ENCODE peak calls at places on chromosomes 16 and 17, in five cellular contexts. One of them, this sample, is unnamed. For H3K4me1 and H3K27me3, the result is how much of the 10 kb centered on the place peaks cover.

GRCh38 chr16:19168173-19169080 is at the start of gene SYT17:
- DNase-seq in HCT116: no peak
- DNase-seq in tibial artery: no peak
- DNase-seq in cardiac muscle cell: no peak
- DNase-seq in small intestine: peak
- DNase-seq in this sample: no peak

GRCh38 chr17:17108681-17109049 is 66.4 kb downstream of the MPRIP start:
- DNase-seq in tibial artery: peak
- DNase-seq in small intestine: peak
- DNase-seq in HCT116: no peak
- DNase-seq in cardiac muscle cell: no peak
- DNase-seq in this sample: no peak

GRCh38 chr16:48366165-48367093 is 18.8 kb downstream of the SIAH1 start:
- DNase-seq in tibial artery: peak
- DNase-seq in small intestine: peak
- DNase-seq in cardiac muscle cell: peak
- DNase-seq in HCT116: peak
- DNase-seq in this sample: peak

GRCh38 chr16:11359370-11359769 is 14.1 kb downstream of the RMI2 start:
- DNase-seq in cardiac muscle cell: no peak
- DNase-seq in tibial artery: no peak
- DNase-seq in HCT116: peak
- DNase-seq in small intestine: no peak
- DNase-seq in this sample: no peak

GRCh38 chr17:2777242-2777867 is 18.9 kb upstream of the RAP1GAP2 start:
- DNase-seq in tibial artery: no peak
- DNase-seq in small intestine: no peak
- DNase-seq in HCT116: no peak
- DNase-seq in cardiac muscle cell: no peak
- DNase-seq in this sample: no peak

GRCh38 chr16:81279375-81279774 is 35.4 kb upstream of the GAN start:
- DNase-seq in HCT116: no peak
- DNase-seq in tibial artery: no peak
- DNase-seq in cardiac muscle cell: peak
- DNase-seq in small intestine: no peak
- DNase-seq in this sample: no peak

GRCh38 chr16:10497132-10498088 is 83.0 kb downstream of the EMP2 start:
- DNase-seq in tibial artery: no peak
- DNase-seq in cardiac muscle cell: no peak
- DNase-seq in HCT116: no peak
- DNase-seq in small intestine: no peak
- DNase-seq in this sample: no peak

GRCh38 chr16:83926726-83927397 is 26.2 kb upstream of the OSGIN1 start:
- DNase-seq in HCT116: peak
- DNase-seq in tibial artery: peak
- DNase-seq in small intestine: peak
- DNase-seq in cardiac muscle cell: peak
- DNase-seq in this sample: peak

GRCh38 chr16:87924937-87925670 is 11.2 kb downstream of the CA5A start:
- DNase-seq in tibial artery: no peak
- DNase-seq in small intestine: no peak
- DNase-seq in HCT116: no peak
- DNase-seq in cardiac muscle cell: no peak
- DNase-seq in this sample: no peak

GRCh38 chr17:47785538-47786123 is 36.0 kb downstream of the OSBPL7 start:
- DNase-seq in small intestine: no peak
- DNase-seq in HCT116: no peak
- DNase-seq in tibial artery: no peak
- DNase-seq in cardiac muscle cell: peak
- DNase-seq in this sample: no peak

GRCh38 chr17:4001048-4001590 is 36.9 kb upstream of the ATP2A3 start:
- DNase-seq in tibial artery: no peak
- DNase-seq in cardiac muscle cell: peak
- DNase-seq in small intestine: no peak
- DNase-seq in HCT116: no peak
- DNase-seq in this sample: no peak

GRCh38 chr17:42072323-42073187 is 22.2 kb upstream of the C17orf113 start:
- DNase-seq in cardiac muscle cell: no peak
- DNase-seq in HCT116: no peak
- DNase-seq in tibial artery: no peak
- DNase-seq in small intestine: no peak
- DNase-seq in this sample: no peak

GRCh38 chr16:30697264-30698138 is 1.5 kb upstream of the SRCAP start:
- DNase-seq in small intestine: no peak
- DNase-seq in tibial artery: no peak
- DNase-seq in cardiac muscle cell: no peak
- DNase-seq in HCT116: no peak
- DNase-seq in this sample: no peak

GRCh38 chr16:85522842-85523601 is 90.1 kb upstream of the GSE1 start:
- DNase-seq in cardiac muscle cell: peak
- DNase-seq in HCT116: no peak
- DNase-seq in tibial artery: peak
- DNase-seq in small intestine: peak
- DNase-seq in this sample: no peak

GRCh38 chr16:89921699-89922476 is 1.3 kb upstream of the TUBB3 start:
- DNase-seq in small intestine: no peak
- DNase-seq in cardiac muscle cell: peak
- DNase-seq in tibial artery: peak
- DNase-seq in HCT116: peak
- DNase-seq in this sample: no peak

GRCh38 chr16:24626251-24626650 is 86.9 kb downstream of the RBBP6 start:
- DNase-seq in tibial artery: no peak
- DNase-seq in HCT116: no peak
- DNase-seq in cardiac muscle cell: peak
- DNase-seq in small intestine: no peak
- DNase-seq in this sample: no peak

GRCh38 chr17:65931246-65932149 is 260.4 kb downstream of the CEP112 start:
- DNase-seq in HCT116: no peak
- DNase-seq in tibial artery: no peak
- DNase-seq in small intestine: no peak
- DNase-seq in cardiac muscle cell: no peak
- DNase-seq in this sample: no peak

GRCh38 chr17:57908278-57908677 is 46.9 kb downstream of the CUEDC1 start:
- DNase-seq in HCT116: no peak
- DNase-seq in small intestine: no peak
- DNase-seq in tibial artery: no peak
- DNase-seq in cardiac muscle cell: no peak
- DNase-seq in this sample: no peak

GRCh38 chr17:50785126-50785525 is 17.8 kb upstream of the ANKRD40CL start:
- DNase-seq in small intestine: no peak
- DNase-seq in tibial artery: no peak
- DNase-seq in HCT116: no peak
- DNase-seq in cardiac muscle cell: no peak
- DNase-seq in this sample: no peak

GRCh38 chr17:55202906-55203305 is 61.9 kb upstream of the HLF start:
- DNase-seq in HCT116: no peak
- DNase-seq in cardiac muscle cell: no peak
- DNase-seq in small intestine: no peak
- DNase-seq in tibial artery: no peak
- DNase-seq in this sample: no peak

GRCh38 chr16:2388875-2389433 is 40.3 kb upstream of the CCNF start:
- DNase-seq in tibial artery: no peak
- DNase-seq in small intestine: no peak
- DNase-seq in HCT116: no peak
- DNase-seq in cardiac muscle cell: peak
- DNase-seq in this sample: no peak

GRCh38 chr16:51473091-51473490 is 322.0 kb upstream of the SALL1 start:
- DNase-seq in cardiac muscle cell: peak
- DNase-seq in HCT116: no peak
- DNase-seq in small intestine: no peak
- DNase-seq in tibial artery: no peak
- DNase-seq in this sample: no peak

GRCh38 chr16:6091021-6091420 is 993.4 kb upstream of the EEF2KMT start:
- DNase-seq in small intestine: no peak
- DNase-seq in cardiac muscle cell: no peak
- DNase-seq in HCT116: no peak
- DNase-seq in tibial artery: no peak
- DNase-seq in this sample: no peak

GRCh38 chr17:17303010-17303846 is at the start of gene NT5M:
- DNase-seq in tibial artery: peak
- DNase-seq in HCT116: no peak
- DNase-seq in small intestine: peak
- DNase-seq in cardiac muscle cell: peak
- DNase-seq in this sample: peak

GRCh38 chr17:31517524-31517923 is 126.0 kb downstream of the RAB11FIP4 start:
- DNase-seq in HCT116: no peak
- DNase-seq in cardiac muscle cell: no peak
- DNase-seq in small intestine: no peak
- DNase-seq in tibial artery: no peak
- DNase-seq in this sample: no peak

GRCh38 chr16:6335072-6335471 is 997.6 kb upstream of the RBFOX1 start:
- DNase-seq in tibial artery: no peak
- DNase-seq in cardiac muscle cell: no peak
- DNase-seq in HCT116: no peak
- DNase-seq in small intestine: no peak
- DNase-seq in this sample: no peak

GRCh38 chr16:87735270-87736002 is 30.4 kb downstream of the KLHDC4 start:
- DNase-seq in cardiac muscle cell: no peak
- DNase-seq in small intestine: no peak
- DNase-seq in HCT116: no peak
- DNase-seq in tibial artery: no peak
- DNase-seq in this sample: no peak

GRCh38 chr16:3745751-3746355 is 28.5 kb upstream of the TRAP1 start:
- DNase-seq in tibial artery: no peak
- DNase-seq in cardiac muscle cell: peak
- DNase-seq in HCT116: no peak
- DNase-seq in small intestine: no peak
- DNase-seq in this sample: no peak

GRCh38 chr17:73325527-73325842 is 13.7 kb upstream of the CDC42EP4 start:
- DNase-seq in small intestine: no peak
- DNase-seq in tibial artery: peak
- DNase-seq in cardiac muscle cell: peak
- DNase-seq in HCT116: no peak
- DNase-seq in this sample: no peak

GRCh38 chr17:8577868-8578267 is 52.7 kb downstream of the MYH10 start:
- DNase-seq in HCT116: no peak
- DNase-seq in tibial artery: no peak
- DNase-seq in cardiac muscle cell: no peak
- DNase-seq in small intestine: no peak
- DNase-seq in this sample: no peak
- H3K4me1 ChIP-seq in HCT116: under half
- H3K4me1 ChIP-seq in tibial artery: under half
- H3K4me1 ChIP-seq in cardiac muscle cell: under half
- H3K4me1 ChIP-seq in small intestine: under half
- H3K4me1 ChIP-seq in this sample: under half

DNA sequence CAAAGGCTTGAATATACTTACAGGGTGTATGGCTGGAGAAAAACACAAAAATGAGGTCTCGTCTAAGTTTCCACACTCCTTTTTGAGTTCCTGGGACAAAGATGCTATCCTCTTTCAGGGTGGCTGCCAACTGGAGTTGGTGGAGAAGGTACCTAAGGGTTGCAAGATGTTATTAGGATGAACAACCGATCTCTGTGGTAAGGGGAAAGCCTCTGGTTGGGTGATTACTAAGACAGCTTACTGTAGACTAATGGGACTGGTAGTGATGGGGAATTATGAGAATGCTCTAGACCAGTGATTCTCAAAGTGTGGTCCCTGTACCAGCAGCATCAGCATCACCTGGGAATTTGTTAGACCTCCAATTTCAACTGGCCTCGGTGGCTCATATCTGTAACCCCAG is 6.0 kb downstream of the ADAT1 start:
- DNase-seq in HCT116: no peak
- DNase-seq in cardiac muscle cell: no peak
- DNase-seq in small intestine: no peak
- DNase-seq in tibial artery: no peak
- DNase-seq in this sample: no peak
- H3K4me3 ChIP-seq in HCT116: no peak
- H3K4me3 ChIP-seq in cardiac muscle cell: no peak
- H3K4me3 ChIP-seq in small intestine: no peak
- H3K4me3 ChIP-seq in tibial artery: no peak
- H3K4me3 ChIP-seq in this sample: no peak

DNA sequence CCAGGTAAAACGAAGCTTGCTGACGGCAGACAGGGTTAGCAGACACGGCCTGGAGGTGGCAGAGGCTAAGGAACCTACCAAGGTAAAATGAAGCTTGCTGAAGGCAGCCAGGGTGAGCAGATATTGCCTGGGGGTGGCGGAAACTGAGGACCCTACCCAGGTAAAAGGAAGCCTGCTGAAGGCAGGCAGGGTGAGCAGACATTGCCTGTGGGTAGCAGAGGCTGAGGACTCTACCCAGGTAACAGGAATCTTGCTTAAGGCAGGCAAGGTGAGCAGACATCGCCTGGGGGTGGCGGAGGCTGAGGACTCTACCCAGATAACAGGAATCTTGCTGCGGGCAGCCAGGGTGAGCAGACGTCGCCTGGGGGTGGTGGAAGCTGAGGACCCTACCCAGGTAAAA is 2.6 kb upstream of the GCGR start:
- DNase-seq in tibial artery: no peak
- DNase-seq in cardiac muscle cell: no peak
- DNase-seq in small intestine: no peak
- DNase-seq in HCT116: no peak
- DNase-seq in this sample: no peak
- H3K27me3 ChIP-seq in tibial artery: half or more
- H3K27me3 ChIP-seq in cardiac muscle cell: half or more
- H3K27me3 ChIP-seq in small intestine: under half
- H3K27me3 ChIP-seq in HCT116: under half
- H3K27me3 ChIP-seq in this sample: under half

DNA sequence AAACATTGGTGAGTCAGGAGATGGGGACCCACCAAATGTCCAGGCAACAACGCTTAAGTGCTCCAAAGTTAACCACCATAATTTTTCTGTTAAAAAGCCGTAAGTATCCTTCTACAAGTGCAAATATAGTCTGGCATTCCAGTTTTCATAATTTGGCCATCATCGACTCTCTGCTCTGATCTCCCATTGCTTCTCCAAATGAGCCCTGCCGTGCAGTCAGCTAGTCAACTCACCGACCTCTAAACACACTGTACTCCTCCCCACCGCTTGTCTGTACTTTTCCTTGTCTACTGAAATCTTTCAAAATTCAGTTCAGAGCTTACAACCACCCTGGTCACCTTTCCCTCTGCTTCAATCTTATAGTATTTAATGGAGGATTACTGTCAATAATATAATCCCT is 52.6 kb upstream of the SLC25A19 start:
- DNase-seq in HCT116: no peak
- DNase-seq in small intestine: no peak
- DNase-seq in cardiac muscle cell: no peak
- DNase-seq in tibial artery: no peak
- DNase-seq in this sample: no peak
- H3K4me1 ChIP-seq in HCT116: under half
- H3K4me1 ChIP-seq in small intestine: under half
- H3K4me1 ChIP-seq in cardiac muscle cell: under half
- H3K4me1 ChIP-seq in tibial artery: under half
- H3K4me1 ChIP-seq in this sample: half or more

This sample was measured in CD8-positive, alpha-beta T cell.